ENCODE peak calls at places on chromosomes 1 and 21, in five cellular contexts. One of them, this sample, is unnamed.

GRCh38 chr1:50208296-50208695 is 99.6 kb downstream of the ELAVL4 start:
- DNase-seq in ovary: no peak
- DNase-seq in astrocyte: no peak
- DNase-seq in cardiac muscle cell: no peak
- DNase-seq in heart left ventricle: no peak
- DNase-seq in this sample: no peak

GRCh38 chr1:168116327-168116799 is 20.4 kb downstream of the GPR161 start:
- DNase-seq in ovary: no peak
- DNase-seq in astrocyte: no peak
- DNase-seq in cardiac muscle cell: no peak
- DNase-seq in heart left ventricle: no peak
- DNase-seq in this sample: peak

GRCh38 chr1:75641325-75641724 is 30.4 kb upstream of the SLC44A5 start:
- DNase-seq in ovary: no peak
- DNase-seq in astrocyte: no peak
- DNase-seq in heart left ventricle: no peak
- DNase-seq in cardiac muscle cell: no peak
- DNase-seq in this sample: no peak

GRCh38 chr1:236070753-236071152 is 5.9 kb upstream of the NID1 start:
- DNase-seq in heart left ventricle: no peak
- DNase-seq in astrocyte: no peak
- DNase-seq in cardiac muscle cell: no peak
- DNase-seq in ovary: no peak
- DNase-seq in this sample: no peak

GRCh38 chr1:7888248-7889010 is 35.6 kb upstream of the UTS2 start:
- DNase-seq in ovary: no peak
- DNase-seq in cardiac muscle cell: peak
- DNase-seq in heart left ventricle: no peak
- DNase-seq in astrocyte: peak
- DNase-seq in this sample: no peak

GRCh38 chr21:37463083-37463780 is 96.7 kb downstream of the DYRK1A start:
- DNase-seq in cardiac muscle cell: peak
- DNase-seq in heart left ventricle: no peak
- DNase-seq in astrocyte: peak
- DNase-seq in ovary: no peak
- DNase-seq in this sample: no peak

GRCh38 chr1:202965441-202965821 is 1.6 kb downstream of the CYB5R1 start:
- DNase-seq in ovary: no peak
- DNase-seq in cardiac muscle cell: no peak
- DNase-seq in astrocyte: no peak
- DNase-seq in heart left ventricle: no peak
- DNase-seq in this sample: no peak

GRCh38 chr1:215114154-215114933 is 31.8 kb downstream of the KCNK2 start:
- DNase-seq in ovary: no peak
- DNase-seq in cardiac muscle cell: peak
- DNase-seq in astrocyte: peak
- DNase-seq in heart left ventricle: no peak
- DNase-seq in this sample: no peak

GRCh38 chr1:201675143-201675542 is 136.2 kb downstream of the NAV1 start:
- DNase-seq in ovary: no peak
- DNase-seq in astrocyte: no peak
- DNase-seq in heart left ventricle: peak
- DNase-seq in cardiac muscle cell: peak
- DNase-seq in this sample: peak

GRCh38 chr1:26744075-26744958 is 43.4 kb upstream of the PIGV start:
- DNase-seq in astrocyte: peak
- DNase-seq in heart left ventricle: peak
- DNase-seq in cardiac muscle cell: peak
- DNase-seq in ovary: peak
- DNase-seq in this sample: peak

GRCh38 chr1:53388963-53389362 is 61.1 kb upstream of the LRP8 start:
- DNase-seq in astrocyte: no peak
- DNase-seq in heart left ventricle: no peak
- DNase-seq in ovary: no peak
- DNase-seq in cardiac muscle cell: no peak
- DNase-seq in this sample: no peak

GRCh38 chr1:201469645-201470074 is 672 bp upstream of the PHLDA3 start:
- DNase-seq in ovary: no peak
- DNase-seq in cardiac muscle cell: no peak
- DNase-seq in heart left ventricle: no peak
- DNase-seq in astrocyte: no peak
- DNase-seq in this sample: no peak

GRCh38 chr1:91731815-91732214 is 154.1 kb downstream of the TGFBR3 start:
- DNase-seq in cardiac muscle cell: peak
- DNase-seq in heart left ventricle: no peak
- DNase-seq in astrocyte: peak
- DNase-seq in ovary: no peak
- DNase-seq in this sample: peak

GRCh38 chr1:65793359-65793732 is 651 bp downstream of the PDE4B start:
- DNase-seq in heart left ventricle: no peak
- DNase-seq in astrocyte: peak
- DNase-seq in cardiac muscle cell: no peak
- DNase-seq in ovary: no peak
- DNase-seq in this sample: no peak

GRCh38 chr1:53869454-53870117 is 20.0 kb downstream of the YIPF1 start:
- DNase-seq in astrocyte: no peak
- DNase-seq in ovary: no peak
- DNase-seq in heart left ventricle: no peak
- DNase-seq in cardiac muscle cell: no peak
- DNase-seq in this sample: no peak

GRCh38 chr1:70486676-70487470 is 75.8 kb downstream of the CTH start:
- DNase-seq in heart left ventricle: peak
- DNase-seq in cardiac muscle cell: peak
- DNase-seq in ovary: peak
- DNase-seq in astrocyte: peak
- DNase-seq in this sample: peak

GRCh38 chr1:150881331-150882070 is 5.1 kb upstream of the ARNT start:
- DNase-seq in ovary: no peak
- DNase-seq in cardiac muscle cell: peak
- DNase-seq in heart left ventricle: no peak
- DNase-seq in astrocyte: peak
- DNase-seq in this sample: no peak

GRCh38 chr1:112172294-112172882 is 182.9 kb upstream of the KCND3 start:
- DNase-seq in heart left ventricle: peak
- DNase-seq in astrocyte: peak
- DNase-seq in ovary: no peak
- DNase-seq in cardiac muscle cell: peak
- DNase-seq in this sample: peak

GRCh38 chr1:54168206-54168965 is 15.6 kb upstream of the CDCP2 start:
- DNase-seq in heart left ventricle: no peak
- DNase-seq in ovary: no peak
- DNase-seq in astrocyte: no peak
- DNase-seq in cardiac muscle cell: no peak
- DNase-seq in this sample: no peak

GRCh38 chr21:43188712-43189151 is 19.9 kb downstream of the CRYAA start:
- DNase-seq in astrocyte: no peak
- DNase-seq in ovary: no peak
- DNase-seq in heart left ventricle: peak
- DNase-seq in cardiac muscle cell: no peak
- DNase-seq in this sample: peak

GRCh38 chr21:25107708-25108107 is 499.6 kb downstream of the MRPL39 start:
- DNase-seq in ovary: no peak
- DNase-seq in heart left ventricle: no peak
- DNase-seq in astrocyte: peak
- DNase-seq in cardiac muscle cell: peak
- DNase-seq in this sample: no peak

GRCh38 chr1:9128161-9128519 is 762 bp downstream of the GPR157 start:
- DNase-seq in astrocyte: no peak
- DNase-seq in heart left ventricle: peak
- DNase-seq in cardiac muscle cell: no peak
- DNase-seq in ovary: no peak
- DNase-seq in this sample: peak

GRCh38 chr1:12009318-12010001 is 9.8 kb upstream of the MIIP start:
- DNase-seq in cardiac muscle cell: no peak
- DNase-seq in heart left ventricle: no peak
- DNase-seq in ovary: no peak
- DNase-seq in astrocyte: no peak
- DNase-seq in this sample: no peak

GRCh38 chr1:195981448-195982139 is 626.6 kb downstream of the KCNT2 start:
- DNase-seq in cardiac muscle cell: peak
- DNase-seq in ovary: no peak
- DNase-seq in astrocyte: peak
- DNase-seq in heart left ventricle: no peak
- DNase-seq in this sample: no peak

GRCh38 chr21:25664462-25665070 is 25.5 kb downstream of the JAM2 start:
- DNase-seq in heart left ventricle: peak
- DNase-seq in astrocyte: no peak
- DNase-seq in ovary: no peak
- DNase-seq in cardiac muscle cell: no peak
- DNase-seq in this sample: no peak

GRCh38 chr1:218259800-218260199 is 25.3 kb upstream of the RRP15 start:
- DNase-seq in cardiac muscle cell: peak
- DNase-seq in heart left ventricle: no peak
- DNase-seq in ovary: no peak
- DNase-seq in astrocyte: no peak
- DNase-seq in this sample: no peak

DNA sequence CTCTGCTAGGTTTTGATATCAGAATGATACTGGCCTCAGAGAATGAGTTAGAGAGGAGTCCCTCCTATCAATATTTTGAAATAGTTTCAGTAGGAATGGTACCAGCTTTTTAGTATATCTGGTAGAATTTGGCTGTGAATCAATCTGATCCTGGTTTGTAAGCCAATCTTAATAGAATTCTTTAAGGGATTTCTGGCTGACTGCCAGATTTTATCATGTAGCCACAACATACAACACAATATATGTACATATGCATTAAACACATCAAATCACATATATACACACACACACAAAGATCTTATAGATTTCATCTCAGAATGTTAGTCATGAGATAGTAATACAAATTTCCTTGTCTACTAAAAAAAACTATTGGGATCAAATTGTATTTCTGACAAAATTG is 151.6 kb downstream of the FASLG start:
- DNase-seq in heart left ventricle: no peak
- DNase-seq in astrocyte: no peak
- DNase-seq in cardiac muscle cell: no peak
- DNase-seq in ovary: no peak
- DNase-seq in this sample: no peak
- H3K27ac ChIP-seq in heart left ventricle: no peak
- H3K27ac ChIP-seq in astrocyte: no peak
- H3K27ac ChIP-seq in cardiac muscle cell: no peak
- H3K27ac ChIP-seq in ovary: no peak
- H3K27ac ChIP-seq in this sample: no peak

GRCh38 chr1:161082996-161083742 is 6.2 kb downstream of the NECTIN4 start:
- DNase-seq in heart left ventricle: peak
- DNase-seq in cardiac muscle cell: peak
- DNase-seq in astrocyte: peak
- DNase-seq in ovary: peak
- DNase-seq in this sample: peak
- H3K27ac ChIP-seq in heart left ventricle: no peak
- H3K27ac ChIP-seq in cardiac muscle cell: no peak
- H3K27ac ChIP-seq in astrocyte: peak
- H3K27ac ChIP-seq in ovary: no peak
- H3K27ac ChIP-seq in this sample: peak

DNA sequence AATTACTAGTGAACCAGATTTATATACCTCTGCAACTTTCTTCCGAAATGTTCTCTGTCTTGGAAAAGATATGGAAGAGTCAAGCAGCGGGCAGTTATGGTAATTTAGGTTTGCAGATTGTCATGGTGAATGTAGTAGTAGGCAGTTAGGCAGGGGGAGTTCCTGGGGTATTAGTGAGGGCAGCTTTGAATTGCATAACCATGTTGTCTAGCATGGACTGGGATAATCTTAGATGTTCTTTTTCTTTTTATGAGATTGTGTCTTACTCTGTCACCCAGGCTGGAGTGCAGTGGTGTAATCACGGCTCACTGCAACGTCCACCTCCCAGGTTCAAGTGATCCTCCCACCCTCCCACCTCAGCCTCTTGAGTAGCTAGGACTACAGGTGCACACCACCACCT is 25.0 kb downstream of the MACF1 start:
- DNase-seq in ovary: no peak
- DNase-seq in cardiac muscle cell: no peak
- DNase-seq in heart left ventricle: no peak
- DNase-seq in astrocyte: no peak
- DNase-seq in this sample: no peak
- H3K27ac ChIP-seq in ovary: no peak
- H3K27ac ChIP-seq in cardiac muscle cell: no peak
- H3K27ac ChIP-seq in heart left ventricle: no peak
- H3K27ac ChIP-seq in astrocyte: no peak
- H3K27ac ChIP-seq in this sample: no peak

GRCh38 chr21:27688773-27689172 is 721.9 kb upstream of the ADAMTS5 start:
- DNase-seq in ovary: no peak
- DNase-seq in astrocyte: no peak
- DNase-seq in cardiac muscle cell: no peak
- DNase-seq in heart left ventricle: no peak
- DNase-seq in this sample: no peak

GRCh38 chr21:27681038-27681437 is 714.1 kb upstream of the ADAMTS5 start:
- DNase-seq in heart left ventricle: no peak
- DNase-seq in cardiac muscle cell: no peak
- DNase-seq in ovary: no peak
- DNase-seq in astrocyte: no peak
- DNase-seq in this sample: no peak

GRCh38 chr21:27681841-27682240 is 715.0 kb upstream of the ADAMTS5 start:
- DNase-seq in ovary: no peak
- DNase-seq in astrocyte: no peak
- DNase-seq in cardiac muscle cell: peak
- DNase-seq in heart left ventricle: no peak
- DNase-seq in this sample: no peak

GRCh38 chr21:27678511-27678910 is 711.6 kb upstream of the ADAMTS5 start:
- DNase-seq in cardiac muscle cell: no peak
- DNase-seq in heart left ventricle: no peak
- DNase-seq in ovary: no peak
- DNase-seq in astrocyte: no peak
- DNase-seq in this sample: no peak

GRCh38 chr21:27683292-27683691 is 716.4 kb upstream of the ADAMTS5 start:
- DNase-seq in heart left ventricle: no peak
- DNase-seq in ovary: no peak
- DNase-seq in cardiac muscle cell: no peak
- DNase-seq in astrocyte: no peak
- DNase-seq in this sample: no peak
- H3K27ac ChIP-seq in heart left ventricle: no peak
- H3K27ac ChIP-seq in ovary: no peak
- H3K27ac ChIP-seq in cardiac muscle cell: no peak
- H3K27ac ChIP-seq in astrocyte: no peak
- H3K27ac ChIP-seq in this sample: no peak

DNA sequence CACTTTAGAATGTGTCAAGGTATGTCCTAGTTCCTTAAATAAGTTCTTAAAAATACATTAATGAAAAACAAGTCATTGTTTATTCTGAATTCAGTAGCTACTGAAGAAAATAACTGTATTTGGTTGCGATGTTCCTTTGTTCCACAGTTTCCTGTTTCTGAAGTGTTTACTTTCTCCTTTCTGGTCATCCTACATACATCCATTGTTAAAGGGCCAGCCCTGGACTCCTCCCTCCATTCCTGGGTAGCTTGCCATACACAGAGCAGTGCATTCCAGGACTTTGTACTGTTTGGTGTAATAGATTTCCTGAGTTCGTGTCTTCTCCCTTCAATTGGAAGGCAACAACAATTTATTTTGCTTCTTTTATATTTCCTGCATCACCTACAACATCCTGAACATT is 845.4 kb upstream of the CXADR start:
- DNase-seq in astrocyte: no peak
- DNase-seq in cardiac muscle cell: no peak
- DNase-seq in heart left ventricle: no peak
- DNase-seq in ovary: no peak
- DNase-seq in this sample: no peak
- H3K27ac ChIP-seq in astrocyte: no peak
- H3K27ac ChIP-seq in cardiac muscle cell: no peak
- H3K27ac ChIP-seq in heart left ventricle: no peak
- H3K27ac ChIP-seq in ovary: no peak
- H3K27ac ChIP-seq in this sample: no peak

This sample was measured in body of pancreas.